ENCODE peak calls at places on chromosomes 11 and 22, in ten cellular contexts. U is OCI-LY7; H is AG04450; N is prostate gland; P is tibial artery; Y is WERI-Rb-1; S is osteocyte; C is brain microvascular endothelial cell; B is CD8-positive, alpha-beta T cell; D is pancreas. X is an unnamed sample.

GRCh38 chr11:8111636-8112035 is 30.6 kb downstream of the TUB start:
- DNase-seq in C (no peak), U (no peak), P (no peak), S (no peak), N (no peak), H (no peak), Y (no peak), B (no peak), D (no peak), X (no peak)

GRCh38 chr22:42926034-42926433 is 69.0 kb upstream of the ARFGAP3 start:
- DNase-seq in H (no peak), C (no peak), Y (no peak), N (peak), U (no peak), B (no peak), P (no peak), S (no peak), D (no peak), X (no peak)

GRCh38 chr22:50247748-50248147 is 2.9 kb upstream of the TUBGCP6 start:
- DNase-seq in N (no peak), C (peak), S (no peak), P (no peak), B (peak), H (no peak), D (peak), U (peak), Y (no peak), X (no peak)

GRCh38 chr11:118572914-118573550 is 823 bp downstream of the ARCN1 start:
- DNase-seq in P (no peak), S (no peak), H (no peak), U (peak), C (peak), B (no peak), D (no peak), Y (no peak), N (peak), X (peak)

GRCh38 chr11:14904745-14905103 is 12.7 kb upstream of the CYP2R1 start:
- DNase-seq in C (peak), Y (peak), S (no peak), B (peak), D (peak), U (peak), P (peak), N (peak), H (no peak), X (no peak)

GRCh38 chr11:38411149-38411548 is 1813.1 kb upstream of the RAG2 start:
- DNase-seq in Y (no peak), B (no peak), U (no peak), S (no peak), N (no peak), H (no peak), P (no peak), C (no peak), D (no peak), X (no peak)

GRCh38 chr11:8329961-8330361 is 66.3 kb upstream of the LMO1 start:
- DNase-seq in U (no peak), Y (peak), C (no peak), B (no peak), P (no peak), D (no peak), S (no peak), N (no peak), H (no peak), X (no peak)

GRCh38 chr11:17015639-17016125 is 1.5 kb upstream of the PLEKHA7 start:
- DNase-seq in H (peak), Y (no peak), S (no peak), P (no peak), C (no peak), U (no peak), B (no peak), D (peak), N (no peak), X (peak)

GRCh38 chr11:57407941-57408475 is 17.6 kb upstream of the PRG2 start:
- DNase-seq in Y (no peak), S (no peak), C (no peak), P (no peak), D (no peak), U (no peak), B (no peak), N (no peak), H (no peak), X (no peak)

GRCh38 chr22:44620129-44620840 is 81.7 kb upstream of the PRR5 start:
- DNase-seq in N (no peak), B (peak), Y (peak), H (no peak), C (peak), S (peak), D (peak), U (peak), P (peak), X (peak)

GRCh38 chr11:17722000-17722643 is 2.8 kb downstream of the MYOD1 start:
- DNase-seq in D (no peak), P (no peak), U (no peak), Y (peak), C (no peak), S (no peak), H (no peak), N (no peak), B (no peak), X (no peak)

GRCh38 chr11:93936416-93936815 is 84.7 kb upstream of the HEPHL1 start:
- DNase-seq in P (no peak), B (no peak), Y (peak), S (no peak), H (no peak), D (no peak), C (no peak), U (no peak), N (no peak), X (no peak)

GRCh38 chr11:73359930-73360742 is 16.1 kb upstream of the RELT start:
- DNase-seq in D (no peak), B (no peak), U (peak), C (peak), P (no peak), S (no peak), Y (peak), N (no peak), H (no peak), X (no peak)

GRCh38 chr11:76086713-76087635 is 119.3 kb downstream of the WNT11 start:
- DNase-seq in B (no peak), S (no peak), N (no peak), U (no peak), Y (no peak), C (peak), D (no peak), H (peak), P (no peak), X (no peak)

GRCh38 chr11:66288138-66288865 is 641 bp downstream of the YIF1A start:
- DNase-seq in Y (no peak), C (no peak), P (no peak), N (no peak), B (no peak), U (peak), D (peak), S (no peak), H (no peak), X (no peak)

GRCh38 chr22:44192811-44193536 is 12.2 kb downstream of the PARVG start:
- DNase-seq in P (no peak), C (no peak), U (no peak), Y (no peak), N (no peak), H (no peak), D (no peak), S (no peak), B (no peak), X (no peak)

GRCh38 chr11:68776442-68777235 is 25.3 kb upstream of the TESMIN start:
- DNase-seq in C (no peak), B (no peak), D (no peak), P (no peak), N (no peak), Y (no peak), H (no peak), U (no peak), S (no peak), X (no peak)

GRCh38 chr11:45939836-45940235 is 17.4 kb downstream of the LARGE2 start:
- DNase-seq in N (no peak), C (no peak), Y (no peak), D (no peak), U (no peak), P (no peak), S (no peak), H (no peak), B (no peak), X (no peak)

GRCh38 chr11:113994077-113994954 is 19.4 kb downstream of the HTR3A start:
- DNase-seq in U (peak), Y (peak), H (no peak), N (no peak), C (no peak), S (no peak), B (peak), D (peak), P (no peak), X (no peak)
- TF ChIP-seq CTCF in U (peak), Y (peak), H (peak), N (peak), C (peak), S (peak), B (peak), D (peak), P (peak), X (peak)

GRCh38 chr11:47376543-47377371 is 1.6 kb downstream of the SPI1 start:
- DNase-seq in U (peak), P (peak), S (peak), C (no peak), N (no peak), B (no peak), H (no peak), Y (no peak), D (no peak), X (no peak)

GRCh38 chr11:47376183-47376542 is 2.2 kb downstream of the SPI1 start:
- DNase-seq in Y (no peak), U (no peak), B (no peak), C (no peak), N (no peak), P (no peak), D (no peak), H (no peak), S (no peak), X (no peak)

GRCh38 chr11:47375020-47375419 is 3.3 kb downstream of the SPI1 start:
- DNase-seq in C (no peak), N (no peak), P (no peak), S (no peak), D (no peak), H (no peak), B (no peak), Y (no peak), U (no peak), X (no peak)

GRCh38 chr11:47373876-47374820 is 4.2 kb downstream of the SPI1 start:
- DNase-seq in N (peak), B (peak), C (peak), P (peak), H (peak), D (peak), S (peak), Y (peak), U (peak), X (peak)

GRCh38 chr11:47375546-47376085 is 2.7 kb downstream of the SPI1 start:
- DNase-seq in C (no peak), S (no peak), U (no peak), D (no peak), P (no peak), H (no peak), B (no peak), N (no peak), Y (no peak), X (no peak)
- TF ChIP-seq CTCF in C (no peak), S (no peak), U (no peak), D (no peak), P (no peak), H (no peak), B (no peak), N (no peak), Y (no peak), X (no peak)

GRCh38 chr22:19035474-19036228 is 86.6 kb downstream of the DGCR2 start:
- DNase-seq in S (peak), Y (peak), N (no peak), H (no peak), D (no peak), C (no peak), P (no peak), U (peak), B (no peak), X (peak)
- TF ChIP-seq CTCF in S (no peak), Y (peak), N (peak), H (no peak), D (no peak), C (no peak), P (no peak), U (peak), B (no peak), X (no peak)

GRCh38 chr11:111735262-111736116 is 30.7 kb downstream of the PPP2R1B start:
- DNase-seq in D (peak), P (peak), U (no peak), Y (no peak), N (no peak), B (no peak), C (peak), S (peak), H (peak), X (no peak)
- TF ChIP-seq CTCF in D (no peak), P (no peak), U (no peak), Y (no peak), N (no peak), B (no peak), C (no peak), S (no peak), H (no peak), X (no peak)

GRCh38 chr11:86869966-86870570 is 69.7 kb downstream of the PRSS23 start:
- DNase-seq in U (peak), D (peak), C (peak), S (no peak), P (peak), B (no peak), H (peak), Y (peak), N (peak), X (no peak)
- TF ChIP-seq CTCF in U (peak), D (peak), C (peak), S (peak), P (peak), B (peak), H (peak), Y (peak), N (peak), X (peak)

GRCh38 chr11:72263363-72263762 is 19.4 kb upstream of the PHOX2A start:
- DNase-seq in H (peak), U (no peak), P (no peak), S (no peak), D (no peak), Y (no peak), N (no peak), C (peak), B (no peak), X (no peak)

GRCh38 chr11:72257551-72257950 is 13.6 kb upstream of the PHOX2A start:
- DNase-seq in S (no peak), P (no peak), N (no peak), H (no peak), Y (no peak), C (no peak), D (no peak), B (no peak), U (no peak), X (no peak)

GRCh38 chr11:72254299-72254993 is 10.5 kb upstream of the PHOX2A start:
- DNase-seq in H (no peak), Y (no peak), D (no peak), S (peak), N (no peak), C (no peak), U (no peak), B (no peak), P (no peak), X (no peak)

GRCh38 chr11:72260574-72260973 is 16.6 kb upstream of the PHOX2A start:
- DNase-seq in H (no peak), P (no peak), S (no peak), B (no peak), D (no peak), N (no peak), Y (no peak), U (no peak), C (no peak), X (no peak)

GRCh38 chr11:72259490-72259889 is 15.5 kb upstream of the PHOX2A start:
- DNase-seq in D (no peak), Y (no peak), C (no peak), B (no peak), N (no peak), H (no peak), U (no peak), P (no peak), S (no peak), X (no peak)
- TF ChIP-seq CTCF in D (no peak), Y (no peak), C (no peak), B (no peak), N (no peak), H (no peak), U (no peak), P (no peak), S (no peak), X (no peak)

GRCh38 chr11:944711-945470 is 19.2 kb downstream of the AP2A2 start:
- DNase-seq in D (no peak), H (no peak), B (no peak), S (no peak), N (no peak), P (no peak), Y (no peak), U (no peak), C (no peak), X (no peak)
- TF ChIP-seq CTCF in D (no peak), H (no peak), B (no peak), S (no peak), N (no peak), P (no peak), Y (peak), U (no peak), C (peak), X (no peak)

GRCh38 chr22:37633082-37633692 is 6.3 kb upstream of the SH3BP1 start:
- DNase-seq in P (no peak), C (no peak), S (no peak), D (no peak), U (no peak), Y (no peak), B (no peak), H (no peak), N (no peak), X (no peak)
- TF ChIP-seq CTCF in P (no peak), C (no peak), S (no peak), D (no peak), U (no peak), Y (no peak), B (no peak), H (no peak), N (no peak), X (no peak)

DNA sequence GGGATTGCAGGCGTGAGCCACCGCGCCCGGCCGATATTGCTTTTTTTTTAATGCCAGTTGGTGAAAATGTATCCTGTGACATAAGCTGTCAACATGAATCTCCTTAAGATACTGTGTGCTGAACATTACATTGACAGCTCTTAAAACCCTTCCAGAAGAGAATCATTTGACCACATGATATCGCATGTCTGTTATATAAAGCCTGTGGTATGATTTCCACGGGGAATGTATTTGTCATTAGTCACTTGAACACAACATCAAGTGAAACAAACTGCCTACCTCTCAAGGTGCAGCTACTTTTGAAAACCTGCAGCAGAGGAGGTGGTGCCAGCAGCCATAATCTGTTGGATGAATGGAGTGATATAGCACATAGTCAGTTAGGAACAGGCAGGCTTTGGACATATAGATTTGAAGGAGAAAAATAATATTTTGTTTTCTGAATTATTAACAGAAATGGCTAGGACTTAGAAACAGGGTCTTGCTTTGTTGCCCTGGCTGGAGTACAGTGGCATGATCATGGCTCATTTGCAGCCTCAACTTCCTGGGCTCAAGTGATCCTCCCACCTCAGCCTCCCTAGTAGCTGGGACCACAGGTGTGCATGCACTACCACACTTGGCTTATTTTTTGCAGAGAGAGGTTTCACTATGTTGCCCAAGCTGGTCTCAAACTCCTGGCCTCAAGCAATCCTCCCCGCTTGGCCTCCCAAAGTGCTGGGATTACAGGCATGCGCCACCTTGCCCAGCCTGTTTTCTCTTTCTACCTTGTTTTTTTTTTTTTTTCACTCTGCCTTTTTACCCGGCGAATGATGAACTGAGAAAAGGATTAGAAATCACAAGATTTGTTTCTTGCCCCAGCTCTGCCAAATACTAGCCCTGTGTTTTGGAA is 67.3 kb downstream of the BCL2L13 start:
- DNase-seq in H (no peak), B (no peak), N (no peak), Y (no peak), P (no peak), U (peak), D (no peak), S (no peak), C (no peak), X (no peak)
- TF ChIP-seq CTCF in H (no peak), B (no peak), N (no peak), Y (no peak), P (no peak), U (no peak), D (no peak), S (no peak), C (no peak), X (no peak)